ENCODE peak calls at places on chromosomes 3 and 15, in ten cellular contexts. X, U, Y, N, P, B, J, K, A and H are unnamed samples.
A peak's percentile ranks its signal among the peaks of the same experiment; 100 is the strongest.

GRCh38 chr15:100349696-100350433 is 8.1 kb upstream of the ADAMTS17 start:
- DNase-seq in X (peak; percentile 79), U (peak; percentile 81), Y (peak; percentile 94), N (peak; percentile 96), P (peak; percentile 79), B (peak; percentile 83), J (peak; percentile 19), K (peak; percentile 94), A (peak; percentile 26), H (peak; percentile 96)

GRCh38 chr15:79743032-79743431 is 153.8 kb downstream of the MTHFS start:
- DNase-seq in X (no peak), U (no peak), Y (no peak), N (no peak), P (no peak), B (no peak), J (no peak), K (no peak), A (no peak), H (no peak)

GRCh38 chr3:152834354-152835310 is at the start of gene P2RY1:
- DNase-seq in X (no peak), U (peak; percentile 84), Y (no peak), N (peak; percentile 95), P (no peak), B (no peak), J (no peak), K (peak; percentile 83), A (peak; percentile 12), H (peak; percentile 84)

GRCh38 chr3:52108302-52109232 is 45.7 kb downstream of the POC1A start:
- DNase-seq in X (no peak), U (peak; percentile 65), Y (no peak), N (peak; percentile 59), P (no peak), B (no peak), J (no peak), K (no peak), A (no peak), H (no peak)

GRCh38 chr3:193875601-193876321 is 260.2 kb upstream of the HES1 start:
- DNase-seq in X (no peak), U (no peak), Y (no peak), N (no peak), P (no peak), B (no peak), J (no peak), K (no peak), A (no peak), H (no peak)

GRCh38 chr15:31605467-31605931 is 278.9 kb downstream of the KLF13 start:
- DNase-seq in X (no peak), U (no peak), Y (peak; percentile 48), N (no peak), P (no peak), B (no peak), J (no peak), K (peak; percentile 38), A (peak; percentile 4), H (peak; percentile 16)

GRCh38 chr15:94910166-94910565 is 678.8 kb downstream of the MCTP2 start:
- DNase-seq in X (no peak), U (peak; percentile 22), Y (no peak), N (no peak), P (no peak), B (no peak), J (no peak), K (no peak), A (no peak), H (no peak)

GRCh38 chr3:122101646-122102045 is 46.5 kb downstream of the CD86 start:
- DNase-seq in X (peak; percentile 35), U (peak; percentile 91), Y (peak; percentile 74), N (peak; percentile 76), P (peak; percentile 74), B (no peak), J (no peak), K (peak; percentile 82), A (no peak), H (peak; percentile 81)

GRCh38 chr15:101539930-101540329 is 50.4 kb upstream of the PCSK6 start:
- DNase-seq in X (no peak), U (no peak), Y (no peak), N (no peak), P (no peak), B (no peak), J (no peak), K (no peak), A (no peak), H (no peak)

GRCh38 chr3:64148955-64149653 is 76.2 kb downstream of the PRICKLE2 start:
- DNase-seq in X (no peak), U (no peak), Y (no peak), N (no peak), P (no peak), B (no peak), J (no peak), K (peak; percentile 21), A (no peak), H (peak; percentile 20)

GRCh38 chr3:178520436-178520835 is 15.8 kb upstream of the KCNMB2 start:
- DNase-seq in X (no peak), U (no peak), Y (no peak), N (no peak), P (no peak), B (no peak), J (no peak), K (no peak), A (no peak), H (no peak)

GRCh38 chr3:133400006-133400515 is at the start of gene BFSP2:
- DNase-seq in X (no peak), U (no peak), Y (no peak), N (no peak), P (no peak), B (no peak), J (no peak), K (no peak), A (no peak), H (no peak)

GRCh38 chr3:13217736-13218540 is 144.7 kb upstream of the IQSEC1 start:
- DNase-seq in X (no peak), U (no peak), Y (peak; percentile 70), N (no peak), P (peak; percentile 96), B (no peak), J (no peak), K (peak; percentile 24), A (no peak), H (no peak)

GRCh38 chr3:52188586-52189404 is 9.2 kb upstream of the ALAS1 start:
- DNase-seq in X (no peak), U (peak; percentile 81), Y (no peak), N (peak; percentile 91), P (no peak), B (no peak), J (no peak), K (peak; percentile 77), A (no peak), H (peak; percentile 73)